ENCODE peak calls at places on chromosomes 16 and 17, in five cellular contexts. One of them, this sample, is unnamed.

GRCh38 chr16:102060-102855 is 24.2 kb downstream of the MPG start:
- DNase-seq in left lung: no peak
- DNase-seq in germinal center: no peak
- DNase-seq in T-helper 17 cell: no peak
- DNase-seq in NCI-H1092 treated with DMSO at 0.1 percent for 48 hours: no peak
- DNase-seq in this sample: no peak

GRCh38 chr16:53504161-53504663 is 1.2 kb upstream of the AKTIP start:
- DNase-seq in left lung: peak; percentile 63
- DNase-seq in germinal center: no peak
- DNase-seq in T-helper 17 cell: peak; percentile 14
- DNase-seq in NCI-H1092 treated with DMSO at 0.1 percent for 48 hours: peak; percentile 75
- DNase-seq in this sample: no peak

GRCh38 chr17:45574376-45574775 is 83.9 kb upstream of the PLEKHM1 start:
- DNase-seq in left lung: no peak
- DNase-seq in germinal center: no peak
- DNase-seq in T-helper 17 cell: no peak
- DNase-seq in NCI-H1092 treated with DMSO at 0.1 percent for 48 hours: no peak
- DNase-seq in this sample: no peak

GRCh38 chr17:13024526-13025263 is 6.9 kb upstream of the ELAC2 start:
- DNase-seq in left lung: peak; percentile 59
- DNase-seq in germinal center: peak; percentile 71
- DNase-seq in T-helper 17 cell: peak; percentile 56
- DNase-seq in NCI-H1092 treated with DMSO at 0.1 percent for 48 hours: peak; percentile 57
- DNase-seq in this sample: peak; percentile 54

GRCh38 chr17:78706271-78706915 is 75.7 kb downstream of the CYTH1 start:
- DNase-seq in left lung: no peak
- DNase-seq in germinal center: peak; percentile 69
- DNase-seq in T-helper 17 cell: no peak
- DNase-seq in NCI-H1092 treated with DMSO at 0.1 percent for 48 hours: no peak
- DNase-seq in this sample: no peak

GRCh38 chr16:69833791-69834282 is 71.7 kb downstream of the WWP2 start:
- DNase-seq in left lung: peak; percentile 34
- DNase-seq in germinal center: no peak
- DNase-seq in T-helper 17 cell: no peak
- DNase-seq in NCI-H1092 treated with DMSO at 0.1 percent for 48 hours: no peak
- DNase-seq in this sample: no peak

GRCh38 chr17:50916026-50916707 is 50.0 kb upstream of the TOB1 start:
- DNase-seq in left lung: no peak
- DNase-seq in germinal center: no peak
- DNase-seq in T-helper 17 cell: no peak
- DNase-seq in NCI-H1092 treated with DMSO at 0.1 percent for 48 hours: no peak
- DNase-seq in this sample: no peak

GRCh38 chr17:48604770-48605329 is at the start of gene HOXB6:
- DNase-seq in left lung: no peak
- DNase-seq in germinal center: no peak
- DNase-seq in T-helper 17 cell: no peak
- DNase-seq in NCI-H1092 treated with DMSO at 0.1 percent for 48 hours: no peak
- DNase-seq in this sample: no peak

GRCh38 chr17:36118477-36119353 is 15.1 kb downstream of the CCL4 start:
- DNase-seq in left lung: no peak
- DNase-seq in germinal center: no peak
- DNase-seq in T-helper 17 cell: no peak
- DNase-seq in NCI-H1092 treated with DMSO at 0.1 percent for 48 hours: no peak
- DNase-seq in this sample: no peak

GRCh38 chr17:74280093-74280513 is 6.1 kb downstream of the DNAI2 start:
- DNase-seq in left lung: no peak
- DNase-seq in germinal center: no peak
- DNase-seq in T-helper 17 cell: peak; percentile 44
- DNase-seq in NCI-H1092 treated with DMSO at 0.1 percent for 48 hours: no peak
- DNase-seq in this sample: no peak

GRCh38 chr17:57834146-57834741 is 15.6 kb downstream of the MRPS23 start:
- DNase-seq in left lung: no peak
- DNase-seq in germinal center: no peak
- DNase-seq in T-helper 17 cell: no peak
- DNase-seq in NCI-H1092 treated with DMSO at 0.1 percent for 48 hours: peak; percentile 37
- DNase-seq in this sample: no peak

GRCh38 chr16:30950516-30951073 is 1.7 kb downstream of the ORAI3 start:
- DNase-seq in left lung: no peak
- DNase-seq in germinal center: no peak
- DNase-seq in T-helper 17 cell: no peak
- DNase-seq in NCI-H1092 treated with DMSO at 0.1 percent for 48 hours: no peak
- DNase-seq in this sample: no peak

GRCh38 chr17:74130276-74130675 is 73.2 kb upstream of the RPL38 start:
- DNase-seq in left lung: no peak
- DNase-seq in germinal center: no peak
- DNase-seq in T-helper 17 cell: no peak
- DNase-seq in NCI-H1092 treated with DMSO at 0.1 percent for 48 hours: no peak
- DNase-seq in this sample: no peak